ENCODE peak calls at places on chromosomes 13 and 19, in five cellular contexts. T is tibial artery, C is Peyer's patch, J is H9, H is tibial nerve. I is an unnamed sample.

GRCh38 chr19:42091300-42092266 is 15.6 kb downstream of the ZNF574 start:
- DNase-seq in T (no peak), C (peak), J (no peak), H (no peak), I (no peak)

GRCh38 chr19:372306-372890 is 27.8 kb upstream of the MIER2 start:
- DNase-seq in T (no peak), C (no peak), J (no peak), H (no peak), I (no peak)

GRCh38 chr19:2970201-2970838 is 7.0 kb upstream of the TLE6 start:
- DNase-seq in T (no peak), C (no peak), J (no peak), H (no peak), I (no peak)

GRCh38 chr19:14519860-14520407 is 1.7 kb upstream of the DNAJB1 start:
- DNase-seq in T (no peak), C (no peak), J (no peak), H (no peak), I (no peak)

GRCh38 chr13:77511552-77511951 is 24.0 kb upstream of the SCEL start:
- DNase-seq in T (no peak), C (no peak), J (no peak), H (no peak), I (no peak)

GRCh38 chr19:48635966-48636858 is 967 bp downstream of the DBP start:
- DNase-seq in T (peak), C (no peak), J (no peak), H (no peak), I (no peak)

GRCh38 chr13:110641055-110642015 is 26.0 kb downstream of the NAXD start:
- DNase-seq in T (no peak), C (no peak), J (no peak), H (no peak), I (no peak)

GRCh38 chr19:38683393-38684077 is 36.1 kb downstream of the ACTN4 start:
- DNase-seq in T (peak), C (peak), J (peak), H (no peak), I (no peak)

GRCh38 chr13:33257786-33258185 is 27.8 kb downstream of the STARD13 start:
- DNase-seq in T (no peak), C (no peak), J (no peak), H (no peak), I (no peak)

GRCh38 chr19:20513179-20513934 is 52.2 kb downstream of the ZNF737 start:
- DNase-seq in T (no peak), C (no peak), J (no peak), H (no peak), I (no peak)

GRCh38 chr19:6271251-6271650 is 8.5 kb downstream of the MLLT1 start:
- DNase-seq in T (no peak), C (peak), J (peak), H (no peak), I (no peak)

GRCh38 chr19:5193192-5193591 is 147.4 kb downstream of the PTPRS start:
- DNase-seq in T (no peak), C (no peak), J (peak), H (no peak), I (no peak)

GRCh38 chr13:39938591-39938990 is 283.1 kb downstream of the COG6 start:
- DNase-seq in T (no peak), C (no peak), J (no peak), H (no peak), I (no peak)

GRCh38 chr13:86572115-86572514 is 772.9 kb upstream of the SLITRK6 start:
- DNase-seq in T (no peak), C (no peak), J (no peak), H (no peak), I (no peak)

GRCh38 chr13:45482571-45483173 is 17.9 kb downstream of the COG3 start:
- DNase-seq in T (no peak), C (no peak), J (no peak), H (no peak), I (no peak)

GRCh38 chr19:34171539-34171876 is 796 bp upstream of the LSM14A start:
- DNase-seq in T (no peak), C (no peak), J (no peak), H (no peak), I (no peak)

GRCh38 chr19:7973883-7974282 is 30.4 kb upstream of the TIMM44 start:
- DNase-seq in T (no peak), C (no peak), J (no peak), H (no peak), I (no peak)

GRCh38 chr13:44396963-44397580 is 23.4 kb downstream of the SERP2 start:
- DNase-seq in T (no peak), C (no peak), J (no peak), H (no peak), I (peak)

GRCh38 chr19:18481505-18482222 is 40.2 kb downstream of the ELL start:
- DNase-seq in T (no peak), C (no peak), J (no peak), H (no peak), I (no peak)

GRCh38 chr13:47908200-47908902 is 92.7 kb downstream of the SUCLA2 start:
- DNase-seq in T (no peak), C (no peak), J (no peak), H (no peak), I (no peak)

GRCh38 chr13:50377726-50378270 is 362.6 kb downstream of the KCNRG start:
- DNase-seq in T (no peak), C (no peak), J (no peak), H (no peak), I (no peak)

GRCh38 chr19:32818536-32818935 is 51.0 kb downstream of the SLC7A9 start:
- DNase-seq in T (no peak), C (no peak), J (no peak), H (no peak), I (no peak)

GRCh38 chr13:35470671-35471465 is 5.6 kb downstream of the MAB21L1 start:
- DNase-seq in T (peak), C (no peak), J (peak), H (peak), I (peak)

GRCh38 chr19:4115050-4115817 is 8.7 kb downstream of the MAP2K2 start:
- DNase-seq in T (no peak), C (peak), J (no peak), H (no peak), I (no peak)

GRCh38 chr19:39540333-39540673 is 342 bp upstream of the EID2 start:
- DNase-seq in T (no peak), C (no peak), J (no peak), H (no peak), I (no peak)

GRCh38 chr13:22062478-22063205 is 391.8 kb downstream of the FGF9 start:
- DNase-seq in T (no peak), C (no peak), J (no peak), H (no peak), I (no peak)

GRCh38 chr19:19278315-19278714 is 5.2 kb upstream of the TM6SF2 start:
- DNase-seq in T (no peak), C (no peak), J (no peak), H (no peak), I (no peak)

GRCh38 chr13:63048648-63049047 is 1633.0 kb upstream of the PCDH20 start:
- DNase-seq in T (no peak), C (no peak), J (no peak), H (no peak), I (no peak)

GRCh38 chr19:24159707-24160106 is 72.7 kb downstream of the ZNF254 start:
- DNase-seq in T (no peak), C (no peak), J (no peak), H (no peak), I (no peak)
- TF ChIP-seq CTCF in T (no peak), C (no peak), J (peak), H (no peak), I (no peak)

DNA sequence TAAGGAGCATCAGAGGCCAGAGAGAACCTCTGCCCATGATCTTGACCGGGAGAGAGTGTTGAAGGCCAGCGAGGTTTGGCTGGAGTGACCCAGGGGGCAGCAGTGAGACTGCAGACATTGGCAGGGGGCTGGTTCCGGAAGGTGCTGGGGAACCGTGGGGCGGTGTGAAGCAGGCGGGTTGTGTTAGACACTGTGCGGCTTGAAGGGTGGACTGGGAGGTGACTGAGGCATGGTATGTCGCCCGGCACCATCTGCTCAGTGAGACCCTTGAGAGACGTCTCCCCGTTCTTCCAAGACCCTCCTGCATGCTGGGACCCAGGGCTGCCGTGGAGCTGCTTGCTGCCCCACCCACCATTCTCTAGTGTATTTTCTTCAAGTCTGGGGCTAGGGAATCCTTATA is 24.6 kb downstream of the CARM1 start:
- DNase-seq in T (no peak), C (no peak), J (peak), H (no peak), I (peak)
- TF ChIP-seq CTCF in T (no peak), C (no peak), J (peak), H (no peak), I (no peak)

GRCh38 chr13:97653741-97654140 is 219.8 kb downstream of the RAP2A start:
- DNase-seq in T (no peak), C (no peak), J (no peak), H (no peak), I (no peak)

GRCh38 chr13:97660488-97661086 is 226.6 kb downstream of the RAP2A start:
- DNase-seq in T (no peak), C (no peak), J (no peak), H (no peak), I (no peak)

GRCh38 chr13:97658556-97658955 is 224.6 kb downstream of the RAP2A start:
- DNase-seq in T (no peak), C (no peak), J (no peak), H (no peak), I (no peak)

DNA sequence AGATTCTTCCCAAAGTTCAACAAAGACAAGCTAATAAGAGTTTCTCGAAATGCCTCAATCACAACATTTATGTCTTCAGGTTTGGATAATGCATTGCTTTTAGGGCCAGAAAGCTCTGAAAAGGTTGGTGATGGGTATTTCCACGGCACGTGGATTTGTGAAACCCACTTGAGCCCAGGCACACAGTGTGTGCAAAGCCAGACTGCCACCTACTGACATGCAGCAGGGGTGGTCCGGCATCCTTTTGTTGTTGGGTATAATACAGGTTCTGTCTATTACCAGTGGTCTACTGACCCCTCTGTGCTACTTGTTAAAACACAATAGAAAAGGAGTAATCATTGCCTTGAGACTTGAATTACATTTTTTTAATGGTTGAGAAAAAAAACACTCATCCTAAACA is 225.6 kb downstream of the RAP2A start:
- DNase-seq in T (no peak), C (no peak), J (no peak), H (no peak), I (peak)
- TF ChIP-seq CTCF in T (no peak), C (no peak), J (peak), H (no peak), I (peak)

DNA sequence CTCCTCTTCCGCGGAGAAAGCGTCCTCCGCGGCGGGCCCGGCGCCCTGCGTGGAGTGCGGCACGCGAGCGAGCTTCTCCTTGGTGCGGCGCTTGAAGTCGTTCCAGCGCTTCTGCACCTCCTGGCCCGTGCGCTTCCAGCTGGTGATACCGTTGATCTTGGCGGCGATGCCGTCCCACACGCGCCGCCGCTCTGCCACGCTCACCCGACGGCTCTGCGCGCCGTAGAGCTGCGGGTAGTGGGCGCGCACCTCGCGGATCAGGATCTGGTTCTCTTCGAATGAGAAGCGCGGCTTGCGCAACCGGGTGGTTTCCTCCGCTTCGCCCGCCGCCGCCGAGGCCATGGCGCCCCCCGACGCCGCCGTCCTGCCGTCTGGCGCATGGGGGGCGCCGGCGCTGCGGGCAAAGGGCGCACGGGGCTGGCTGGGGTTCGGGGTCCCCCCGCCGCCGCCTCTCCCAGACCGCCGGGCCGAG is 945 bp downstream of the MYPOP start:
- DNase-seq in T (no peak), C (peak), J (peak), H (no peak), I (peak)
- TF ChIP-seq CTCF in T (no peak), C (no peak), J (no peak), H (no peak), I (no peak)

GRCh38 chr13:95547531-95548167 is 4.9 kb upstream of the CLDN10 start:
- DNase-seq in T (no peak), C (no peak), J (no peak), H (no peak), I (no peak)

GRCh38 chr13:95552208-95552538 is 347 bp upstream of the CLDN10 start:
- DNase-seq in T (no peak), C (no peak), J (no peak), H (no peak), I (no peak)

GRCh38 chr13:95541308-95541707 is 11.2 kb upstream of the CLDN10 start:
- DNase-seq in T (no peak), C (no peak), J (no peak), H (no peak), I (no peak)

GRCh38 chr13:95541911-95542484 is 10.5 kb upstream of the CLDN10 start:
- DNase-seq in T (no peak), C (no peak), J (no peak), H (no peak), I (no peak)

GRCh38 chr13:95546919-95547318 is 5.6 kb upstream of the CLDN10 start:
- DNase-seq in T (no peak), C (no peak), J (peak), H (no peak), I (no peak)
- TF ChIP-seq CTCF in T (no peak), C (no peak), J (no peak), H (no peak), I (no peak)

GRCh38 chr13:74681891-74682290 is 547.7 kb upstream of the KLF12 start:
- DNase-seq in T (no peak), C (no peak), J (no peak), H (no peak), I (no peak)

GRCh38 chr13:74683411-74683810 is 549.2 kb upstream of the KLF12 start:
- DNase-seq in T (no peak), C (no peak), J (no peak), H (no peak), I (no peak)

GRCh38 chr13:74675185-74675584 is 541.0 kb upstream of the KLF12 start:
- DNase-seq in T (no peak), C (no peak), J (no peak), H (no peak), I (no peak)

GRCh38 chr13:74674701-74675100 is 540.5 kb upstream of the KLF12 start:
- DNase-seq in T (no peak), C (no peak), J (no peak), H (no peak), I (no peak)

GRCh38 chr13:74678308-74678958 is 544.2 kb upstream of the KLF12 start:
- DNase-seq in T (no peak), C (no peak), J (no peak), H (no peak), I (no peak)
- TF ChIP-seq CTCF in T (no peak), C (no peak), J (no peak), H (no peak), I (no peak)